ENCODE peak calls at places on chromosomes 7 and 10, in six cellular contexts. One of them, this sample, is unnamed.
A peak's percentile ranks its signal among the peaks of the same experiment; 100 is the strongest.

GRCh38 chr10:78065616-78066410 is 32.1 kb downstream of the RPS24 start:
- DNase-seq in GM12865: no peak
- DNase-seq in Karpas-422: no peak
- DNase-seq in left colon: peak; percentile 88
- DNase-seq in B cell: no peak
- DNase-seq in IMR-90: no peak
- DNase-seq in this sample: no peak

GRCh38 chr7:50069613-50070012 is 23.4 kb downstream of the ZPBP start:
- DNase-seq in GM12865: peak; percentile 70
- DNase-seq in Karpas-422: peak; percentile 80
- DNase-seq in left colon: peak; percentile 23
- DNase-seq in B cell: peak; percentile 51
- DNase-seq in IMR-90: no peak
- DNase-seq in this sample: peak; percentile 18

GRCh38 chr10:21297525-21298383 is 227.7 kb downstream of the SKIDA1 start:
- DNase-seq in GM12865: no peak
- DNase-seq in Karpas-422: no peak
- DNase-seq in left colon: no peak
- DNase-seq in B cell: no peak
- DNase-seq in IMR-90: no peak
- DNase-seq in this sample: no peak

GRCh38 chr10:683448-684071 is 5.9 kb downstream of the DIP2C start:
- DNase-seq in GM12865: no peak
- DNase-seq in Karpas-422: no peak
- DNase-seq in left colon: no peak
- DNase-seq in B cell: no peak
- DNase-seq in IMR-90: peak; percentile 99
- DNase-seq in this sample: peak; percentile 32

GRCh38 chr10:127911218-127911866 is 4.4 kb downstream of the PTPRE start:
- DNase-seq in GM12865: no peak
- DNase-seq in Karpas-422: no peak
- DNase-seq in left colon: no peak
- DNase-seq in B cell: no peak
- DNase-seq in IMR-90: no peak
- DNase-seq in this sample: no peak

GRCh38 chr7:75980126-75980864 is 14.1 kb downstream of the TMEM120A start:
- DNase-seq in GM12865: no peak
- DNase-seq in Karpas-422: no peak
- DNase-seq in left colon: peak; percentile 95
- DNase-seq in B cell: no peak
- DNase-seq in IMR-90: no peak
- DNase-seq in this sample: no peak

GRCh38 chr10:4663162-4663992 is 162.6 kb upstream of the AKR1E2 start:
- DNase-seq in GM12865: peak; percentile 26
- DNase-seq in Karpas-422: peak; percentile 90
- DNase-seq in left colon: peak; percentile 40
- DNase-seq in B cell: peak; percentile 47
- DNase-seq in IMR-90: peak; percentile 99
- DNase-seq in this sample: peak; percentile 51

GRCh38 chr7:77822269-77822668 is 23.7 kb downstream of the PHTF2 start:
- DNase-seq in GM12865: no peak
- DNase-seq in Karpas-422: peak; percentile 76
- DNase-seq in left colon: no peak
- DNase-seq in B cell: no peak
- DNase-seq in IMR-90: no peak
- DNase-seq in this sample: peak; percentile 67

GRCh38 chr7:158111556-158111880 is 476.1 kb downstream of the PTPRN2 start:
- DNase-seq in GM12865: no peak
- DNase-seq in Karpas-422: no peak
- DNase-seq in left colon: no peak
- DNase-seq in B cell: no peak
- DNase-seq in IMR-90: no peak
- DNase-seq in this sample: no peak

GRCh38 chr10:19783721-19784120 is 32.5 kb upstream of the PLXDC2 start:
- DNase-seq in GM12865: no peak
- DNase-seq in Karpas-422: no peak
- DNase-seq in left colon: no peak
- DNase-seq in B cell: no peak
- DNase-seq in IMR-90: no peak
- DNase-seq in this sample: no peak

GRCh38 chr7:138891446-138891810 is 89.8 kb downstream of the KIAA1549 start:
- DNase-seq in GM12865: no peak
- DNase-seq in Karpas-422: no peak
- DNase-seq in left colon: no peak
- DNase-seq in B cell: no peak
- DNase-seq in IMR-90: no peak
- DNase-seq in this sample: no peak

GRCh38 chr7:112537822-112538221 is 57.0 kb downstream of the LSMEM1 start:
- DNase-seq in GM12865: no peak
- DNase-seq in Karpas-422: no peak
- DNase-seq in left colon: no peak
- DNase-seq in B cell: no peak
- DNase-seq in IMR-90: no peak
- DNase-seq in this sample: peak; percentile 4

GRCh38 chr7:5854738-5855137 is 25.9 kb upstream of the OCM start:
- DNase-seq in GM12865: no peak
- DNase-seq in Karpas-422: no peak
- DNase-seq in left colon: no peak
- DNase-seq in B cell: no peak
- DNase-seq in IMR-90: no peak
- DNase-seq in this sample: no peak

GRCh38 chr7:66330961-66331360 is 125.8 kb downstream of the TPST1 start:
- DNase-seq in GM12865: no peak
- DNase-seq in Karpas-422: no peak
- DNase-seq in left colon: peak; percentile 16
- DNase-seq in B cell: no peak
- DNase-seq in IMR-90: peak; percentile 52
- DNase-seq in this sample: no peak

GRCh38 chr7:128827248-128827958 is 2.8 kb upstream of the FLNC start:
- DNase-seq in GM12865: no peak
- DNase-seq in Karpas-422: no peak
- DNase-seq in left colon: no peak
- DNase-seq in B cell: no peak
- DNase-seq in IMR-90: peak; percentile 83
- DNase-seq in this sample: no peak

GRCh38 chr10:74249865-74250264 is 98.8 kb downstream of the ADK start:
- DNase-seq in GM12865: no peak
- DNase-seq in Karpas-422: no peak
- DNase-seq in left colon: no peak
- DNase-seq in B cell: no peak
- DNase-seq in IMR-90: peak; percentile 62
- DNase-seq in this sample: no peak

GRCh38 chr10:14382022-14382421 is 51.3 kb upstream of the FRMD4A start:
- DNase-seq in GM12865: peak; percentile 83
- DNase-seq in Karpas-422: no peak
- DNase-seq in left colon: no peak
- DNase-seq in B cell: peak; percentile 19
- DNase-seq in IMR-90: peak; percentile 70
- DNase-seq in this sample: no peak

GRCh38 chr10:110436554-110437350 is 61.0 kb upstream of the DUSP5 start:
- DNase-seq in GM12865: no peak
- DNase-seq in Karpas-422: no peak
- DNase-seq in left colon: no peak
- DNase-seq in B cell: no peak
- DNase-seq in IMR-90: no peak
- DNase-seq in this sample: no peak

GRCh38 chr10:72834183-72834825 is 59.2 kb upstream of the OIT3 start:
- DNase-seq in GM12865: peak; percentile 76
- DNase-seq in Karpas-422: peak; percentile 80
- DNase-seq in left colon: peak; percentile 12
- DNase-seq in B cell: peak; percentile 66
- DNase-seq in IMR-90: peak; percentile 76
- DNase-seq in this sample: peak; percentile 54

GRCh38 chr10:17582015-17582414 is 35.2 kb downstream of the HACD1 start:
- DNase-seq in GM12865: no peak
- DNase-seq in Karpas-422: peak; percentile 77
- DNase-seq in left colon: no peak
- DNase-seq in B cell: no peak
- DNase-seq in IMR-90: no peak
- DNase-seq in this sample: no peak

GRCh38 chr10:49282879-49283321 is 16.1 kb upstream of the C10orf71 start:
- DNase-seq in GM12865: no peak
- DNase-seq in Karpas-422: no peak
- DNase-seq in left colon: no peak
- DNase-seq in B cell: no peak
- DNase-seq in IMR-90: no peak
- DNase-seq in this sample: no peak

GRCh38 chr10:69472544-69472943 is 21.3 kb downstream of the TSPAN15 start:
- DNase-seq in GM12865: no peak
- DNase-seq in Karpas-422: no peak
- DNase-seq in left colon: no peak
- DNase-seq in B cell: no peak
- DNase-seq in IMR-90: no peak
- DNase-seq in this sample: no peak

GRCh38 chr7:54933610-54934009 is 85.2 kb upstream of the EGFR start:
- DNase-seq in GM12865: no peak
- DNase-seq in Karpas-422: no peak
- DNase-seq in left colon: no peak
- DNase-seq in B cell: no peak
- DNase-seq in IMR-90: no peak
- DNase-seq in this sample: no peak

GRCh38 chr10:57694956-57695605 is 572.6 kb downstream of the IPMK start:
- DNase-seq in GM12865: no peak
- DNase-seq in Karpas-422: no peak
- DNase-seq in left colon: no peak
- DNase-seq in B cell: no peak
- DNase-seq in IMR-90: peak; percentile 26
- DNase-seq in this sample: no peak

GRCh38 chr7:18626717-18627116 is 131.2 kb downstream of the HDAC9 start:
- DNase-seq in GM12865: no peak
- DNase-seq in Karpas-422: no peak
- DNase-seq in left colon: no peak
- DNase-seq in B cell: no peak
- DNase-seq in IMR-90: no peak
- DNase-seq in this sample: no peak

GRCh38 chr10:9028211-9028610 is 973.7 kb downstream of the GATA3 start:
- DNase-seq in GM12865: no peak
- DNase-seq in Karpas-422: no peak
- DNase-seq in left colon: no peak
- DNase-seq in B cell: no peak
- DNase-seq in IMR-90: no peak
- DNase-seq in this sample: no peak

GRCh38 chr10:2929457-2929856 is 137.9 kb upstream of the PFKP start:
- DNase-seq in GM12865: no peak
- DNase-seq in Karpas-422: no peak
- DNase-seq in left colon: no peak
- DNase-seq in B cell: no peak
- DNase-seq in IMR-90: no peak
- DNase-seq in this sample: no peak

GRCh38 chr7:149879801-149880738 is 6.3 kb downstream of the ATP6V0E2 start:
- DNase-seq in GM12865: no peak
- DNase-seq in Karpas-422: no peak
- DNase-seq in left colon: peak; percentile 4
- DNase-seq in B cell: peak; percentile 1
- DNase-seq in IMR-90: no peak
- DNase-seq in this sample: peak; percentile 1

GRCh38 chr7:30927040-30927439 is 15.4 kb downstream of the AQP1 start:
- DNase-seq in GM12865: no peak
- DNase-seq in Karpas-422: no peak
- DNase-seq in left colon: peak; percentile 3
- DNase-seq in B cell: no peak
- DNase-seq in IMR-90: no peak
- DNase-seq in this sample: no peak

GRCh38 chr10:62045765-62046521 is 144.4 kb downstream of the ARID5B start:
- DNase-seq in GM12865: peak; percentile 43
- DNase-seq in Karpas-422: no peak
- DNase-seq in left colon: no peak
- DNase-seq in B cell: peak; percentile 32
- DNase-seq in IMR-90: peak; percentile 95
- DNase-seq in this sample: no peak

GRCh38 chr10:132883391-132883881 is 58.9 kb downstream of the CFAP46 start:
- DNase-seq in GM12865: no peak
- DNase-seq in Karpas-422: no peak
- DNase-seq in left colon: no peak
- DNase-seq in B cell: no peak
- DNase-seq in IMR-90: peak; percentile 1
- DNase-seq in this sample: no peak

GRCh38 chr10:49601857-49602256 is 8.3 kb upstream of the SLC18A3 start:
- DNase-seq in GM12865: no peak
- DNase-seq in Karpas-422: no peak
- DNase-seq in left colon: no peak
- DNase-seq in B cell: no peak
- DNase-seq in IMR-90: peak; percentile 9
- DNase-seq in this sample: no peak

GRCh38 chr7:5177060-5177459 is 13.0 kb upstream of the WIPI2 start:
- DNase-seq in GM12865: no peak
- DNase-seq in Karpas-422: no peak
- DNase-seq in left colon: peak; percentile 52
- DNase-seq in B cell: no peak
- DNase-seq in IMR-90: peak; percentile 87
- DNase-seq in this sample: no peak

GRCh38 chr10:132105302-132105995 is 39.7 kb downstream of the JAKMIP3 start:
- DNase-seq in GM12865: no peak
- DNase-seq in Karpas-422: no peak
- DNase-seq in left colon: no peak
- DNase-seq in B cell: no peak
- DNase-seq in IMR-90: no peak
- DNase-seq in this sample: peak; percentile 54

GRCh38 chr10:131128731-131129130 is 182.8 kb downstream of the TCERG1L start:
- DNase-seq in GM12865: no peak
- DNase-seq in Karpas-422: no peak
- DNase-seq in left colon: no peak
- DNase-seq in B cell: no peak
- DNase-seq in IMR-90: no peak
- DNase-seq in this sample: no peak

GRCh38 chr7:141344153-141344935 is 206.9 kb upstream of the AGK start:
- DNase-seq in GM12865: no peak
- DNase-seq in Karpas-422: no peak
- DNase-seq in left colon: no peak
- DNase-seq in B cell: no peak
- DNase-seq in IMR-90: no peak
- DNase-seq in this sample: no peak

GRCh38 chr10:124180947-124181549 is 87.7 kb upstream of the CHST15 start:
- DNase-seq in GM12865: peak; percentile 45
- DNase-seq in Karpas-422: no peak
- DNase-seq in left colon: no peak
- DNase-seq in B cell: no peak
- DNase-seq in IMR-90: no peak
- DNase-seq in this sample: no peak